ENCODE peak calls at places on chromosomes 1 and 21, in four cellular contexts. Z, T, I and B are unnamed samples.

GRCh38 chr21:36030581-36031189 is 29.6 kb downstream of the SETD4 start:
- DNase-seq in Z (no peak), T (no peak), I (no peak), B (peak; percentile 38)

GRCh38 chr1:10046356-10047085 is 13.8 kb downstream of the UBE4B start:
- DNase-seq in Z (no peak), T (no peak), I (no peak), B (no peak)

GRCh38 chr1:245986404-245987221 is 520.5 kb downstream of the SMYD3 start:
- DNase-seq in Z (no peak), T (peak; percentile 38), I (no peak), B (no peak)

GRCh38 chr1:61081637-61082335 is 575 bp upstream of the NFIA start:
- DNase-seq in Z (peak; percentile 53), T (no peak), I (peak; percentile 47), B (peak; percentile 65)

GRCh38 chr21:25862596-25862995 is 127.8 kb downstream of the GABPA start:
- DNase-seq in Z (no peak), T (no peak), I (peak; percentile 43), B (peak; percentile 68)

GRCh38 chr1:21099869-21100131 is 76.9 kb downstream of the EIF4G3 start:
- DNase-seq in Z (no peak), T (no peak), I (no peak), B (no peak)

GRCh38 chr1:33298623-33299277 is 22.1 kb downstream of the A3GALT2 start:
- DNase-seq in Z (peak; percentile 29), T (peak; percentile 39), I (peak; percentile 73), B (peak; percentile 22)

GRCh38 chr1:59063501-59063900 is 233.4 kb upstream of the FGGY start:
- DNase-seq in Z (peak; percentile 7), T (no peak), I (peak; percentile 36), B (peak; percentile 52)

GRCh38 chr1:43874716-43875115 is 58.9 kb upstream of the ARTN start:
- DNase-seq in Z (no peak), T (no peak), I (no peak), B (no peak)

GRCh38 chr1:156963621-156964020 is 43.2 kb downstream of the LRRC71 start:
- DNase-seq in Z (peak; percentile 13), T (no peak), I (peak; percentile 76), B (peak; percentile 87)

GRCh38 chr1:210535796-210536195 is 207.1 kb downstream of the HHAT start:
- DNase-seq in Z (no peak), T (no peak), I (no peak), B (no peak)

GRCh38 chr1:64522740-64523139 is 52.8 kb downstream of the CACHD1 start:
- DNase-seq in Z (no peak), T (no peak), I (no peak), B (no peak)

GRCh38 chr1:155961937-155962336 is 16.4 kb downstream of the ARHGEF2 start:
- DNase-seq in Z (no peak), T (peak; percentile 85), I (no peak), B (no peak)

GRCh38 chr1:209612646-209613350 is 29.3 kb downstream of the CAMK1G start:
- DNase-seq in Z (no peak), T (no peak), I (no peak), B (no peak)

GRCh38 chr1:151513626-151514101 is 2.5 kb downstream of the CGN start:
- DNase-seq in Z (no peak), T (no peak), I (peak; percentile 28), B (no peak)

GRCh38 chr1:245406426-245406825 is 251.6 kb downstream of the KIF26B start:
- DNase-seq in Z (no peak), T (no peak), I (no peak), B (no peak)

GRCh38 chr1:30169269-30169668 is 554.1 kb downstream of the MATN1 start:
- DNase-seq in Z (no peak), T (no peak), I (no peak), B (no peak)

GRCh38 chr1:178630418-178630817 is 94.6 kb upstream of the RALGPS2 start:
- DNase-seq in Z (no peak), T (no peak), I (no peak), B (no peak)

GRCh38 chr1:209577346-209577745 is 6.2 kb upstream of the CAMK1G start:
- DNase-seq in Z (no peak), T (no peak), I (no peak), B (no peak)

GRCh38 chr1:7339953-7340352 is 431.1 kb upstream of the VAMP3 start:
- DNase-seq in Z (no peak), T (no peak), I (no peak), B (no peak)